ENCODE peak calls at places on chromosome 12, in seven cellular contexts. Y, X, D, V, A, G and J are unnamed samples.

GRCh38 chr12:1644523-1645438 is 15.8 kb downstream of the WNT5B start:
- DNase-seq in A (no peak), D (no peak), X (peak), V (peak), G (peak), Y (no peak), J (peak)

GRCh38 chr12:52862023-52862422 is 13.2 kb upstream of the KRT78 start:
- DNase-seq in V (no peak), D (no peak), A (no peak), X (no peak), G (no peak), Y (no peak), J (no peak)

GRCh38 chr12:111426341-111427185 is 20.8 kb downstream of the SH2B3 start:
- DNase-seq in Y (no peak), D (no peak), V (no peak), X (no peak), G (no peak), A (peak), J (no peak)

GRCh38 chr12:56261503-56262230 is 3.5 kb upstream of the ANKRD52 start:
- DNase-seq in V (no peak), Y (no peak), A (no peak), X (no peak), G (peak), D (no peak), J (no peak)

GRCh38 chr12:99043319-99043914 is 398.3 kb downstream of the APAF1 start:
- DNase-seq in G (peak), D (peak), A (peak), X (peak), V (peak), Y (no peak), J (peak)

GRCh38 chr12:113855998-113856397 is 110.1 kb downstream of the RBM19 start:
- DNase-seq in D (no peak), X (no peak), Y (no peak), G (no peak), A (no peak), V (no peak), J (no peak)

GRCh38 chr12:92905811-92906554 is 23.1 kb downstream of the EEA1 start:
- DNase-seq in Y (no peak), V (no peak), A (no peak), X (no peak), G (no peak), D (no peak), J (no peak)

GRCh38 chr12:20264608-20265114 is 103.7 kb upstream of the PDE3A start:
- DNase-seq in V (no peak), G (no peak), X (no peak), Y (no peak), D (no peak), A (no peak), J (no peak)

GRCh38 chr12:124920353-124920935 is 6.0 kb upstream of the UBC start:
- DNase-seq in Y (no peak), V (no peak), D (no peak), A (no peak), G (no peak), X (no peak), J (no peak)

GRCh38 chr12:53504004-53504920 is 3.0 kb downstream of the NPFF start:
- DNase-seq in V (no peak), D (no peak), X (no peak), A (no peak), G (no peak), Y (no peak), J (no peak)

GRCh38 chr12:96908170-96908675 is 1.2 kb downstream of the NEDD1 start:
- DNase-seq in D (no peak), X (no peak), G (no peak), V (no peak), A (peak), Y (no peak), J (no peak)

GRCh38 chr12:47651368-47652254 is 54.2 kb downstream of the RPAP3 start:
- DNase-seq in X (peak), Y (no peak), V (peak), G (peak), A (peak), D (peak), J (peak)

GRCh38 chr12:49789992-49790391 is 38.2 kb downstream of the NCKAP5L start:
- DNase-seq in X (no peak), Y (no peak), V (no peak), G (no peak), A (no peak), D (no peak), J (no peak)

GRCh38 chr12:92955997-92956663 is 27.0 kb upstream of the EEA1 start:
- DNase-seq in Y (no peak), G (no peak), X (no peak), V (no peak), A (no peak), D (no peak), J (peak)

GRCh38 chr12:45284096-45284901 is 68.4 kb downstream of the ANO6 start:
- DNase-seq in G (no peak), D (no peak), Y (no peak), A (no peak), X (peak), V (no peak), J (peak)